ENCODE peak calls at places on chromosomes 7 and 10, in six cellular contexts. A, R, P, H, K and T are unnamed samples.

GRCh38 chr7:94701555-94701973 is 45.6 kb upstream of the SGCE start:
- DNase-seq in A (peak; percentile 12), R (no peak), P (peak; percentile 10), H (peak; percentile 30), K (peak; percentile 84), T (peak; percentile 53)

GRCh38 chr10:16992611-16993119 is 136.9 kb downstream of the CUBN start:
- DNase-seq in A (no peak), R (no peak), P (no peak), H (peak; percentile 54), K (peak; percentile 45), T (no peak)

GRCh38 chr7:26369519-26370385 is 78.1 kb downstream of the SNX10 start:
- DNase-seq in A (peak; percentile 12), R (peak; percentile 21), P (no peak), H (peak; percentile 60), K (peak; percentile 14), T (peak; percentile 24)

GRCh38 chr7:87689374-87689773 is 61.2 kb downstream of the RUNDC3B start:
- DNase-seq in A (no peak), R (no peak), P (no peak), H (no peak), K (no peak), T (no peak)

GRCh38 chr10:46550076-46550790 is 6.2 kb downstream of the GPRIN2 start:
- DNase-seq in A (no peak), R (peak; percentile 10), P (no peak), H (no peak), K (no peak), T (no peak)

GRCh38 chr10:11909618-11910017 is 86.5 kb downstream of the PROSER2 start:
- DNase-seq in A (no peak), R (no peak), P (no peak), H (no peak), K (no peak), T (no peak)

GRCh38 chr10:77383861-77384553 is 253.6 kb downstream of the KCNMA1 start:
- DNase-seq in A (no peak), R (no peak), P (no peak), H (peak; percentile 21), K (no peak), T (no peak)

GRCh38 chr10:64103750-64104149 is 582.5 kb downstream of the REEP3 start:
- DNase-seq in A (no peak), R (no peak), P (no peak), H (no peak), K (no peak), T (no peak)

GRCh38 chr10:11986593-11987216 is 55.9 kb downstream of the UPF2 start:
- DNase-seq in A (peak; percentile 61), R (peak; percentile 60), P (peak; percentile 40), H (peak; percentile 91), K (peak; percentile 72), T (peak; percentile 89)

GRCh38 chr7:151008143-151008510 is 16.2 kb downstream of the ATG9B start:
- DNase-seq in A (no peak), R (peak; percentile 49), P (no peak), H (peak; percentile 47), K (no peak), T (no peak)

GRCh38 chr10:33067917-33068316 is 109.9 kb upstream of the ITGB1 start:
- DNase-seq in A (no peak), R (no peak), P (no peak), H (no peak), K (no peak), T (no peak)

GRCh38 chr7:11026452-11027359 is 53.0 kb downstream of the PHF14 start:
- DNase-seq in A (peak; percentile 37), R (no peak), P (no peak), H (no peak), K (peak; percentile 2), T (no peak)

GRCh38 chr10:101223274-101224059 is 5.8 kb downstream of the LBX1 start:
- DNase-seq in A (no peak), R (no peak), P (no peak), H (no peak), K (no peak), T (no peak)

GRCh38 chr10:34994565-34995142 is 95.5 kb downstream of the CUL2 start:
- DNase-seq in A (peak; percentile 88), R (no peak), P (no peak), H (peak; percentile 89), K (peak; percentile 91), T (peak; percentile 49)

GRCh38 chr7:400901-401485 is 111.0 kb downstream of the FOXL3 start:
- DNase-seq in A (no peak), R (no peak), P (no peak), H (no peak), K (no peak), T (no peak)

GRCh38 chr7:90613088-90613498 is 17.0 kb downstream of the CDK14 start:
- DNase-seq in A (no peak), R (no peak), P (no peak), H (peak; percentile 33), K (peak; percentile 75), T (no peak)

GRCh38 chr10:90644165-90644564 is 213.7 kb downstream of the HTR7 start:
- DNase-seq in A (no peak), R (no peak), P (no peak), H (peak; percentile 70), K (peak; percentile 90), T (peak; percentile 84)

GRCh38 chr7:134831862-134832261 is 52.4 kb downstream of the CALD1 start:
- DNase-seq in A (no peak), R (peak; percentile 27), P (no peak), H (no peak), K (no peak), T (no peak)

GRCh38 chr7:92402920-92403759 is 44.1 kb upstream of the GATAD1 start:
- DNase-seq in A (no peak), R (no peak), P (peak; percentile 52), H (peak; percentile 76), K (peak; percentile 63), T (peak; percentile 64)

GRCh38 chr10:15504101-15504840 is 133.2 kb upstream of the FAM171A1 start:
- DNase-seq in A (peak; percentile 49), R (no peak), P (no peak), H (peak; percentile 49), K (peak; percentile 2), T (no peak)

GRCh38 chr10:32981760-32982159 is 23.7 kb upstream of the ITGB1 start:
- DNase-seq in A (no peak), R (peak; percentile 71), P (no peak), H (peak; percentile 95), K (peak; percentile 75), T (no peak)

GRCh38 chr10:108303149-108303548 is 1138.6 kb upstream of the SORCS1 start:
- DNase-seq in A (no peak), R (no peak), P (no peak), H (peak; percentile 2), K (peak; percentile 11), T (peak; percentile 91)

GRCh38 chr10:72692897-72693598 is 1.1 kb downstream of the MCU start:
- DNase-seq in A (no peak), R (no peak), P (no peak), H (peak; percentile 45), K (peak; percentile 32), T (no peak)

GRCh38 chr10:72693599-72693915 is 1.6 kb downstream of the MCU start:
- DNase-seq in A (no peak), R (no peak), P (no peak), H (peak; percentile 40), K (peak; percentile 36), T (no peak)

GRCh38 chr10:72695496-72695895 is 3.6 kb downstream of the MCU start:
- DNase-seq in A (no peak), R (no peak), P (no peak), H (no peak), K (peak; percentile 24), T (no peak)

GRCh38 chr10:72692057-72692891 is at the start of gene MCU:
- DNase-seq in A (peak; percentile 62), R (peak; percentile 95), P (no peak), H (peak; percentile 92), K (peak; percentile 40), T (peak; percentile 97)

GRCh38 chr10:72694476-72695369 is 2.8 kb downstream of the MCU start:
- DNase-seq in A (no peak), R (peak; percentile 16), P (no peak), H (peak; percentile 74), K (peak; percentile 48), T (peak; percentile 38)
- TF ChIP-seq CTCF in A (peak; percentile 40), R (peak; percentile 47), P (peak; percentile 45), H (peak; percentile 64), K (peak; percentile 58), T (peak; percentile 58)

DNA sequence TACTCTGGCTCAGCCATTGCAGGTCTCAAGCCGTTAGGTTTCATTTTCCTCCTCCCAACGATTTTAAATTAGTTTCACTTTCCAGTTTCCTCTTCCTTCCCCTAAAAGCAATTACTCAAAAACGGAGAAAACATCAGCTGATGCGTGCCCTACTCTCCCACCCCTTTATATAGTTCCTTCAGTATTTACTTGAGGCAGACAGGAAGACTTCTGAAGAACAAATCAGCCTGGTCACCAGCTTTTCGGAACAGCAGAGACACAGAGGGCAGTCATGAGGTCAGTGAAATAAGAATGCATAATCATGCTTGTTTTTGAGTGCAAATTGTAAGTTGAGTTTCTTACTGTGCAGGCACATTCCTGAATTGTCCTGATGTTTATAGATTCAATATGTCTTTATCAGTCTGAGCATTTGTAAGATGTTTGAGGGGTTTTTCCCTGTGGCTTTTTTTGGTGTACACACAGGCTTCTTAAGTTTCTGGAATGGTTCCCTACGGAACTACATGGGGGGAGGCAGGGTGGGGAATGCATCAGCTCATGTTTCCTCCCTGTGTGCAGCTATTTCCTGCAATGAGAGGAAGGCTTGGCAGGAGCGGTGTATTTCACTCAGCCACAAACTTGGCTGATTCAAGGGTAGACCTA is at the start of gene IFIT3:
- DNase-seq in A (peak; percentile 87), R (peak; percentile 85), P (peak; percentile 83), H (peak; percentile 99), K (peak; percentile 97), T (peak; percentile 96)
- H3K4me3 ChIP-seq in A (peak within 1 kb of the TSS; percentile 50), R (peak within 1 kb of the TSS; percentile 35), P (peak within 1 kb of the TSS; percentile 61), H (peak within 1 kb of the TSS; percentile 66), K (peak within 1 kb of the TSS; percentile 55), T (peak within 1 kb of the TSS; percentile 72)

GRCh38 chr10:103353281-103353680 is 2.3 kb upstream of the PCGF6 start:
- DNase-seq in A (no peak), R (no peak), P (no peak), H (no peak), K (no peak), T (no peak)
- TF ChIP-seq CTCF in A (no peak), R (no peak), P (no peak), H (no peak), K (no peak), T (no peak)

GRCh38 chr10:124681626-124682552 is 62.3 kb downstream of the FAM53B start:
- DNase-seq in A (no peak), R (no peak), P (no peak), H (no peak), K (no peak), T (no peak)

GRCh38 chr10:124678566-124679240 is 65.5 kb downstream of the FAM53B start:
- DNase-seq in A (no peak), R (no peak), P (no peak), H (no peak), K (no peak), T (no peak)

GRCh38 chr10:124679401-124679800 is 64.8 kb downstream of the FAM53B start:
- DNase-seq in A (no peak), R (no peak), P (no peak), H (no peak), K (no peak), T (no peak)

GRCh38 chr10:124680675-124681074 is 63.5 kb downstream of the FAM53B start:
- DNase-seq in A (no peak), R (no peak), P (no peak), H (no peak), K (no peak), T (peak; percentile 59)

DNA sequence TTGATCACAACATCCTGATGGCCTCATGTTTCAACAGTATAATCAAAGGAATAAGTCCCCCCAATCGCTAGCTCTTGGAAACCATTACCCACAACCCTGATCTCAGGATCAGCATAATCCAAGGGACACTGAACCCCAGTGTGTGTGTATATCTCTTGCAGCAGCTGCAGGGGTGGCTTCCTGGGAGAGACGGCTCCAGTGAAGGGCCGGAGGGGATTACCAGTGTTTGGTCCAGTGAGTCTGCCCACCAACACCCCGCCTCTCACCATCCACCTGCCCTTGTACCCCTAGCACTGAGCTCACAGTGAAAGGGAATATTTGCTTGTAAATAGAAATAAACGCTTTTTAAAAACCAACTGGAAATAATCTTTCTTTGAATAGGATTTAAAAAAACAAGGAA is 63.1 kb downstream of the FAM53B start:
- DNase-seq in A (no peak), R (no peak), P (no peak), H (no peak), K (no peak), T (no peak)
- H3K4me3 ChIP-seq in A (no peak overlapping the region), R (no peak overlapping the region), P (no peak overlapping the region), H (no peak overlapping the region), K (no peak overlapping the region), T (no peak overlapping the region)